ENCODE peak calls at places on chromosomes 1 and 21, in four cellular contexts. H is H1, V is H9, S is IMR-90. G is an unnamed sample.

GRCh38 chr1:205950280-205950679 is 7.0 kb upstream of the SLC26A9 start:
- DNase-seq in H (no peak), V (no peak), S (peak), G (no peak)

GRCh38 chr1:202968895-202969295 is 1.8 kb upstream of the CYB5R1 start:
- DNase-seq in H (no peak), V (peak), S (peak), G (peak)

GRCh38 chr1:57091642-57092041 is 125.8 kb upstream of the C8B start:
- DNase-seq in H (no peak), V (no peak), S (no peak), G (no peak)

GRCh38 chr1:166839600-166840308 is 479 bp downstream of the POGK start:
- DNase-seq in H (no peak), V (peak), S (peak), G (peak)

GRCh38 chr1:223234164-223234501 is 91.1 kb upstream of the TLR5 start:
- DNase-seq in H (no peak), V (no peak), S (no peak), G (no peak)

GRCh38 chr1:159924025-159924790 is 1.1 kb downstream of the TAGLN2 start:
- DNase-seq in H (peak), V (peak), S (peak), G (peak)

GRCh38 chr1:11913291-11913690 is 12.9 kb downstream of the KIAA2013 start:
- DNase-seq in H (no peak), V (peak), S (no peak), G (peak)

GRCh38 chr1:234619071-234619480 is 9.1 kb upstream of the IRF2BP2 start:
- DNase-seq in H (no peak), V (no peak), S (peak), G (no peak)

GRCh38 chr1:205049479-205049878 is 6.5 kb downstream of the CNTN2 start:
- DNase-seq in H (no peak), V (no peak), S (no peak), G (no peak)

GRCh38 chr21:40143822-40144525 is 276.7 kb downstream of the PCP4 start:
- DNase-seq in H (no peak), V (peak), S (peak), G (peak)

GRCh38 chr1:22104865-22105437 is 37.9 kb downstream of the WNT4 start:
- DNase-seq in H (no peak), V (no peak), S (no peak), G (no peak)

GRCh38 chr1:209748620-209749019 is 7.2 kb upstream of the TRAF3IP3 start:
- DNase-seq in H (no peak), V (peak), S (no peak), G (peak)

GRCh38 chr21:45042664-45043161 is 31.7 kb upstream of the ADARB1 start:
- DNase-seq in H (no peak), V (peak), S (no peak), G (no peak)

GRCh38 chr21:31107871-31108270 is 69.6 kb upstream of the KRTAP19-8 start:
- DNase-seq in H (no peak), V (no peak), S (no peak), G (no peak)

GRCh38 chr1:223010552-223011229 is 132.4 kb downstream of the TLR5 start:
- DNase-seq in H (no peak), V (no peak), S (peak), G (peak)

GRCh38 chr1:212559929-212560328 is 48.6 kb upstream of the ATF3 start:
- DNase-seq in H (no peak), V (no peak), S (no peak), G (no peak)
- H2AK5ac ChIP-seq in H (peak), V (no peak), S (peak), G (no peak)

GRCh38 chr1:16920951-16921350 is 780 bp upstream of the CROCC start:
- DNase-seq in H (no peak), V (no peak), S (no peak), G (no peak)

GRCh38 chr1:16922466-16922865 is 735 bp downstream of the CROCC start:
- DNase-seq in H (no peak), V (peak), S (no peak), G (no peak)

GRCh38 chr1:16921391-16922185 is at the start of gene CROCC:
- DNase-seq in H (peak), V (peak), S (no peak), G (peak)

GRCh38 chr1:16924216-16924918 is 2.6 kb downstream of the CROCC start:
- DNase-seq in H (no peak), V (peak), S (no peak), G (no peak)

DNA sequence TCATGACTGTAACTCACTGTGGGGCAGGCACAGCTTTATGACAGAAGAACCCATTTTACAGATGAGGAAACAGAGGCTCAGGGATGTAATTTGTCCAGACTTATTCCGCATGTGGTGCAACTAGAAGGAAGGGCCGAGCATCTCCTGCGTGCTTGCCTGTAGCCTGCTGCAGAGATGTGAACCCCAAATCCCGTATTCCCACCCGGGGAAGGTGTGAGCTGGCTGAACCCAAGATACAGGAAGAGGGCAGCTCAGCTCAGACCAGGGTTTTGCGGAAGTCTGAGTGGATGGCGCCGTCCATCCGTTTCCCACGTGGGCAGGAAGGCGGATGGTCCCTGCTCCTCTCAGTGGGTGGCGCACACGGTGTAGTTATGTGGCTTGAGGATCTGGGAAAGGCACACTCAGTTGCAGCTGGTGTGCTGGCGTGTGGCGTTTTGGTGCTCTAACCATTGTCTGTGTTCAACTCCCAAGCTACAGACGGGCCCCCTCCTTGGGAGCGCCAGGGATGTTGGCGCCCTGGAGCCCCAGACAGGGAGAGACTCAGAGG is 1.2 kb downstream of the CROCC start:
- DNase-seq in H (no peak), V (peak), S (no peak), G (no peak)
- H3K4ac ChIP-seq in H (no peak), V (no peak), S (no peak), G (no peak)

DNA sequence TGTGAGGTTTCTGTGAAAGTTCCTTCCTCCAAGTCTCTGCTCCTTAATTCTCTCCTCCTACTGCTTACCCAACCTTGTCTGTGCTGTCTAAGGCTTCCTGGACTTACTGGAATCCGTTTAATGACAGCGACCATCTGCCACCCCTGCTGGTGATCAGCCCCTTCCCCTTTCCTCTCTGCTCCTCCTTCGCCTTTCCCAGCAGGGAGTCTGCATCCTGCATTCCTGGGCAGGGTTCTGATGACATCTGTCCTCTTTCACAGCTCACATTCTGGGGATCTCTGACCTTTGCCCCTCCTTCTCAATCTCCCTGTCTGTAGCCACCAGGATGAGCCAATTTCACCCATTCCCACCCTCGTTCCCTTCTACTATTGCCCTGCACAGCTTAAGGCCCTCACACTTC is 66.6 kb downstream of the KIRREL1 start:
- DNase-seq in H (peak), V (peak), S (no peak), G (peak)
- H4K5ac ChIP-seq in H (no peak), V (no peak), S (no peak), G (no peak)

DNA sequence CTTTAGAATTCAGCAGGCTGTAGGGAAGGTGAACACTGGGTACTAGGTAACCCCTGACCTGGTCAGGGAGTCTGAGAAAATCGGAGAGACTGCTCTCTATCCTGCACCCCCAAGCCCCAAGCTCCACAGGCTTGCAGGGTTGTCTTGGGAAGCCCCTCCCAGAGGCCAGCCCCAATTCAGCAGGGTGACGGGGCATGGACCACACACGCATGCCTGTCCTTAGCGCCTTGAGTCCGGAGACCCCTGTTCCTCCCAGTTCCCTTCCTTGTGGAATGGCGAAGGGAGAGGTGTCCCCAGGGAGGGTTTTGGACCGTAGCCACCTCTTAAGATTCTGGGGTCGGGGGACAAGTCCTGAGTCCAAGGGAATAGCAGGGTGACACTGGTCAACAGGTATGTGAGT is 116.1 kb downstream of the HLCS start:
- DNase-seq in H (no peak), V (no peak), S (no peak), G (no peak)
- H2AK5ac ChIP-seq in H (no peak), V (no peak), S (peak), G (no peak)

GRCh38 chr1:54282101-54282847 is 82.3 kb downstream of the MRPL37 start:
- DNase-seq in H (no peak), V (no peak), S (no peak), G (no peak)
- H3K4ac ChIP-seq in H (no peak), V (no peak), S (no peak), G (no peak)

GRCh38 chr1:182962554-182963115 is 9.7 kb upstream of the SHCBP1L start:
- DNase-seq in H (peak), V (peak), S (peak), G (peak)

GRCh38 chr1:182956708-182957365 is 3.9 kb upstream of the SHCBP1L start:
- DNase-seq in H (no peak), V (no peak), S (no peak), G (no peak)

GRCh38 chr1:182960046-182960445 is 7.1 kb upstream of the SHCBP1L start:
- DNase-seq in H (no peak), V (no peak), S (no peak), G (no peak)

GRCh38 chr1:182955596-182956588 is 2.9 kb upstream of the SHCBP1L start:
- DNase-seq in H (no peak), V (no peak), S (peak), G (no peak)

GRCh38 chr1:182957902-182958395 is 5.0 kb upstream of the SHCBP1L start:
- DNase-seq in H (peak), V (peak), S (no peak), G (peak)
- H4K5ac ChIP-seq in H (no peak), V (no peak), S (no peak), G (no peak)

GRCh38 chr21:15729674-15730483 is at the start of gene USP25:
- DNase-seq in H (peak), V (peak), S (peak), G (peak)
- H2AK5ac ChIP-seq in H (no peak), V (no peak), S (peak), G (no peak)

DNA sequence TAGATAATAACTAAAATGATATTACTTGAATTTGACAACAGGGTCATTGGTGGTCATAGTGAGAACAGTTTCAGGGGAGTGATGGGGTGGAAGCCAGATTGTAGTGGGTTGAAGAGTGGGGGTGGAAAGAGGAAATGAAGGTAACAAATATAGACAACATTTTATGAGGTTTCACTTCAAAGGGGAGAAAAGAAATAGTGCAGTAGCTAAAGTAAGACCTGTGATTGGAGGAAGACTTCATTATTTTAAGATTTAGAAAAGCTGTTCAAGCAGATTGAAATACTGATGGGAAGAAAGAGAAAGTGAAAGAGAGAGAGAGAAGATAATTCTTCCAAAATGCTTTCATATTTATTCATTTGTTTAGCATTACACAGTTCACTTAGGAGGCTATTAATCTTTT is 52.0 kb upstream of the KCNA3 start:
- DNase-seq in H (no peak), V (no peak), S (no peak), G (no peak)
- H3K4ac ChIP-seq in H (no peak), V (no peak), S (no peak), G (no peak)

GRCh38 chr21:37842163-37842919 is 73.9 kb downstream of the KCNJ6 start:
- DNase-seq in H (no peak), V (no peak), S (no peak), G (no peak)
- H4K5ac ChIP-seq in H (no peak), V (no peak), S (no peak), G (no peak)